ENCODE peak calls at places on chromosomes 6 and 20, in four cellular contexts. U is A549, R is IMR-90, F is GM12878. A is an unnamed sample.

GRCh38 chr6:169886631-169887227 is 135.3 kb downstream of the ERMARD start:
- DNase-seq in U (no peak), R (no peak), F (no peak), A (no peak)

GRCh38 chr6:99338188-99338587 is 11.3 kb downstream of the FAXC start:
- DNase-seq in U (no peak), R (no peak), F (no peak), A (no peak)

GRCh38 chr20:61560361-61560853 is 308.3 kb downstream of the CDH4 start:
- DNase-seq in U (no peak), R (peak; percentile 42), F (no peak), A (no peak)

GRCh38 chr6:83182114-83182513 is 11.0 kb downstream of the PGM3 start:
- DNase-seq in U (no peak), R (no peak), F (no peak), A (no peak)

GRCh38 chr6:66526061-66526460 is 819.0 kb upstream of the EYS start:
- DNase-seq in U (no peak), R (no peak), F (no peak), A (no peak)

GRCh38 chr6:5677219-5678000 is 329.3 kb downstream of the NRN1 start:
- DNase-seq in U (no peak), R (peak; percentile 22), F (no peak), A (no peak)

GRCh38 chr20:1300083-1300840 is 28.7 kb downstream of the SDCBP2 start:
- DNase-seq in U (no peak), R (no peak), F (no peak), A (no peak)

GRCh38 chr20:444117-444516 is 18.2 kb downstream of the TBC1D20 start:
- DNase-seq in U (no peak), R (no peak), F (no peak), A (no peak)

GRCh38 chr6:111113731-111114438 is 26.6 kb downstream of the SLC16A10 start:
- DNase-seq in U (no peak), R (peak; percentile 48), F (no peak), A (no peak)

GRCh38 chr20:24632581-24632980 is 163.2 kb downstream of the SYNDIG1 start:
- DNase-seq in U (no peak), R (no peak), F (no peak), A (no peak)

GRCh38 chr6:63802606-63803206 is 167.1 kb downstream of the PHF3 start:
- DNase-seq in U (no peak), R (peak; percentile 53), F (no peak), A (peak; percentile 31)

GRCh38 chr20:41776450-41776849 is 158.3 kb upstream of the CHD6 start:
- DNase-seq in U (no peak), R (no peak), F (no peak), A (no peak)

GRCh38 chr6:169167581-169168301 is 85.9 kb downstream of the THBS2 start:
- DNase-seq in U (no peak), R (peak; percentile 99), F (no peak), A (no peak)

DNA sequence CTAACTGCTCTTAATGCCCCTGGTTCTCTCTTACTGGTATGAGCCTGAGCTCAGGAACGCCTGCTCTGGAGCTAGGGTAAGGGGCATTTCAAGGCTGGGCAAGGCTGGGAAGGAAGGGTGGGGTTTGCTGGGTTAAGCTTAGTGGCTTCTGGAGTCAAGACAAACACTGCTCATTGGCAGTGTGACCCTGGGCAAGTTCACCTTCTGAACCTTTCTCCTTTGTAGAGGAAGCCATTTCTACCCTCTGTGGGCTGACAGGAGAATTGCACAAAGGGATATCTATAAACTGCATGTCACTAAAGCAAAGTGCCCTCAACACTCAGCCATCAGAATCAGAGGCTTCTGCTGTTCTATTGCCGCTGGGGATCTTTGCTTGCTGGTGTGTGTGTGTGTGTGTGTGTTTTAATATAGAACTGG is 20.3 kb upstream of the LRRN4 start:
- DNase-seq in U (peak; percentile 52), R (no peak), F (no peak), A (peak; percentile 88)
- TF ChIP-seq CTCF in U (no peak), R (peak; percentile 15), F (peak; percentile 23), A (peak; percentile 80)

DNA sequence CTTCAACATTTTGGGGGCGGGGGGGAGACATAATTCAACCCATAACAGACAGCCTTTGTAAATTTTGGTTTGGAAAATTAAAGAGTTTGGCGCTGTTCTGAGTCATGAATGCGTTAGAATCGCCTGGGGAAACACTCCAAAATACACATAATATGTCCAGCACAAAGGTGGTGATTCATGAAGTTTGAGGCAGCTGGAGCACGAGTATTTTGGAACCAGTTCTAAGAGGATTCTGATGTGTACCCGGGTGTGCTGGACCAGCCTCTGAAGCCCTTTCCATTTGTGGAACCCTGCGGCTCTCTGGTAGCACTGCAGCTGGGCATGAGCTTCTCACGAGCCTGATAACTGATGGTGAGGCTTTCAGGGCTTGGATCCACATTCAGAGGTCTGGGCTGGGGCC is 4.7 kb downstream of the GMPR start:
- DNase-seq in U (no peak), R (peak; percentile 87), F (no peak), A (no peak)
- TF ChIP-seq SMC3 in U (no peak), R (no peak), F (no peak), A (no peak)

GRCh38 chr6:142945071-142945445 is at the start of gene HIVEP2:
- DNase-seq in U (peak; percentile 36), R (peak; percentile 87), F (no peak), A (peak; percentile 78)
- TF ChIP-seq CTCF in U (no peak), R (peak; percentile 20), F (no peak), A (no peak)

DNA sequence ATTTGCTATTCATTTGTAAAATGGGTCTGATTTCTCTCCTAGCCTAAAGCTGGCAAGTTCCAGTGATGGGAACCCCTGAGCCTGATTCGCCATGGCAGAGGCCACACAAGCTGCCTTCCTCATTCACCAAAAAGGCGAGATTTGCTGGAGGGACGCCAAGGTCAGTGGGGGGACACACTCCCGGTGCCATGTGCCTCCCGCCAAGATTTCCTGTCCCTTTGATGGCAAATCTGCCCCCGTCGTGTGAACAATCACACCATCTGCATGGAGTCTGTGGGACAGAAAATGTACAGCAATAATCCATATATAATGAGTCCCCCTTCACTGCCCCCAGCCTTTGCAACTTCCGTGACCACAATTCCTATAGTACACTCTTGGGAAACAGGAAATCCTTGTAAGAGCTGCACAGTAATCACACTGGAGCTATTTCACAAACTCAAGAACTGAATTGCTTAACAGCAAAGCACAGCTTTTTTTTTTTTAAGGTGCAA is 15.7 kb upstream of the IGF2R start:
- DNase-seq in U (no peak), R (peak; percentile 73), F (no peak), A (no peak)
- TF ChIP-seq SMC3 in U (no peak), R (no peak), F (no peak), A (no peak)

GRCh38 chr6:38806271-38806670 is 91.2 kb downstream of the DNAH8 start:
- DNase-seq in U (no peak), R (no peak), F (no peak), A (no peak)
- TF ChIP-seq CTCF in U (no peak), R (no peak), F (peak; percentile 9), A (no peak)

DNA sequence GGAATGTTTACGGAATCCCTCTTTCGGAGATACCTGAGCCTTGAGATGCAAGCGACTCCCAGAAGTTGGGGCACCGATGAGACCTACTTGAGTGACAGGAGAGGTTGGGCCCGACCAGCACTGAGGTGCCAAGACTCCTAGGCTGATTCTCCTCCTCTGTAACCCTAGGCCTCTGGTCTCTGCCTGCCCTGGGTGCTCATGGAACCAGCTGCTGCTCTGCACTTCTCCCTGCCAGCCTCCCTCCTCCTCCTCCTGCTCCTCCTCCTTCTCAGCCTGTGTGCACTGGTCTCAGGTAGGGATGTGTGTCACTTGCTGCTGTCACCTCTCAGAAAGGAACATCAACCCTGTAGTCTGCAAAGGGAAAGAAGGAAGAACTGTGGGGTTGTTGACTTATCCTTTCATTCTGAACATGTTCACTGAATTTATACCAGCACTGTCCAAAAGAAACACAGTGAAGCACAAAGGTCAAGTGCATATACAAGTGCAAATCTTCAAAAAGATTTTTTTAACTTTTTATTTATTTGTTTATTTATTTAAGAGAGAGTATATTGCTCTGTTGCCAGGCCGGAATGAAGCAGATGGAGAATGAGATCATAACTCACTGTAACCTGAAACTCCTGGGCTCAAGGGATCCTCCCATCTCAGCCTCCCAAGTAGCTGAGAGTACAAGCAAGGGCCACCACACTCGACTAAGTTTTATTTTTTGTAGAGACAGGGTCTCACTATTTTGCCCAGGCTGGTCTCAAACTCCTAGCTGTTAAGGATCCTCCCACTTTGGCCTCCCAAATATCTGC is 913 bp downstream of the BTN2A2 start:
- DNase-seq in U (no peak), R (peak; percentile 72), F (no peak), A (no peak)
- TF ChIP-seq SMC3 in U (no peak), R (no peak), F (no peak), A (no peak)

DNA sequence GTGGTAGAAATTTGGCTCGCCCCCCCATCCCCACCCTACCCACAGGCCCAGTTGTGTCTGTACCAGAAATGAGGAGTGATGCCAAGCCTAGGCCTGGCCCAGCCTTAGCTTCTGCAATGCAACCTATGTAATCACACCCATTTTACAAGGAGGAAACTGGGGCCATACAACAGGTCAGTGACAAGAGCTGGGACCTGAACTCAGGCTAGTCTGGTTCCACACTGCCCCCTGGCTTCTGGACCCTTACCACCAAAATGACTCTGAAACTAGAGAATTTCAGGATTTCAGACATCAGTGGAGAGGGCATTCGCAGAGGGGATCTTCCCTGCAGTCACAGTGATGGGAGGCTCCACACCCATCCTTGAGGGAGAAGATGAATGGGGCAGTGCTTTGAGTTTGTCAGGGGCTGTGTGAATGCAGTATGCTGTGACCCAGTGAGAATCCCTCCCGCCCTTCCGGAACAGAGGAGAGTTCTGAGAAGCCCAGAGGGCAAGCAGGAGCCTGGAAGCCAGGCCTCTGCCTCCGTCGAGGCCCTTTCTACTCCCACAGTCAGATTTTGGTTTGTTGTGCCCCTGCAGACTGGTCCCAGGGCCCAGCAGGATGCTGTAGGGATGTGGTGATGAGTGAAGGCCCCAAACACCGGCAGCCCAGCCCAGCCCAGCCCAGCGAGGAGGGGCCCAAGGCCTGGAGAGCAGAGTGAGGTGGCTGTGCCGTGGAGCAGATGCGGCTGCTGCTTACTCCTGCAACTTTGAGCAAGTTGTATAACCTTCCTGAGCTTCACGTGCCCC is 48.1 kb upstream of the MYL9 start:
- DNase-seq in U (no peak), R (no peak), F (no peak), A (no peak)
- TF ChIP-seq CTCF in U (peak; percentile 37), R (peak; percentile 29), F (peak; percentile 51), A (peak; percentile 83)

GRCh38 chr6:33547499-33547898 is 32.6 kb downstream of the BAK1 start:
- DNase-seq in U (no peak), R (no peak), F (no peak), A (no peak)
- TF ChIP-seq SMC3 in U (no peak), R (no peak), F (no peak), A (no peak)

GRCh38 chr6:85015396-85015990 is 251.1 kb upstream of the TBX18 start:
- DNase-seq in U (peak; percentile 31), R (peak; percentile 42), F (no peak), A (peak; percentile 26)
- TF ChIP-seq CTCF in U (peak; percentile 52), R (peak; percentile 67), F (peak; percentile 42), A (peak; percentile 54)